ENCODE peak calls at places on chromosome 15, in seven cellular contexts. One of them, this sample, is unnamed. For H3K4me1, the result is how much of the 10 kb centered on the place peaks cover.

GRCh38 chr15:52196891-52197290 is 5.7 kb upstream of the GNB5 start:
- DNase-seq in endothelial cell of umbilical vein: no peak
- DNase-seq in ascending aorta: no peak
- DNase-seq in mucosa of descending colon: no peak
- DNase-seq in right cardiac atrium: no peak
- DNase-seq in PC-9: no peak
- DNase-seq in lower lobe of right lung: no peak
- DNase-seq in this sample: no peak

GRCh38 chr15:77144492-77145070 is 73.7 kb upstream of the TSPAN3 start:
- DNase-seq in endothelial cell of umbilical vein: no peak
- DNase-seq in ascending aorta: no peak
- DNase-seq in mucosa of descending colon: no peak
- DNase-seq in right cardiac atrium: no peak
- DNase-seq in PC-9: peak
- DNase-seq in lower lobe of right lung: no peak
- DNase-seq in this sample: no peak

GRCh38 chr15:90660195-90660995 is 56.8 kb upstream of the BLM start:
- DNase-seq in endothelial cell of umbilical vein: no peak
- DNase-seq in ascending aorta: peak
- DNase-seq in mucosa of descending colon: no peak
- DNase-seq in right cardiac atrium: peak
- DNase-seq in PC-9: peak
- DNase-seq in lower lobe of right lung: peak
- DNase-seq in this sample: peak

GRCh38 chr15:34616613-34617012 is 33.2 kb upstream of the GOLGA8B start:
- DNase-seq in endothelial cell of umbilical vein: peak
- DNase-seq in ascending aorta: no peak
- DNase-seq in mucosa of descending colon: no peak
- DNase-seq in right cardiac atrium: no peak
- DNase-seq in PC-9: no peak
- DNase-seq in lower lobe of right lung: no peak
- DNase-seq in this sample: no peak

GRCh38 chr15:88847144-88847543 is 43.9 kb downstream of the ACAN start:
- DNase-seq in endothelial cell of umbilical vein: no peak
- DNase-seq in ascending aorta: no peak
- DNase-seq in mucosa of descending colon: no peak
- DNase-seq in right cardiac atrium: no peak
- DNase-seq in PC-9: no peak
- DNase-seq in lower lobe of right lung: no peak
- DNase-seq in this sample: no peak

GRCh38 chr15:78033864-78034263 is 43.6 kb downstream of the TBC1D2B start:
- DNase-seq in endothelial cell of umbilical vein: peak
- DNase-seq in ascending aorta: no peak
- DNase-seq in mucosa of descending colon: no peak
- DNase-seq in right cardiac atrium: no peak
- DNase-seq in PC-9: no peak
- DNase-seq in lower lobe of right lung: no peak
- DNase-seq in this sample: no peak

GRCh38 chr15:96362001-96362758 is 31.7 kb downstream of the NR2F2 start:
- DNase-seq in endothelial cell of umbilical vein: no peak
- DNase-seq in ascending aorta: no peak
- DNase-seq in mucosa of descending colon: no peak
- DNase-seq in right cardiac atrium: no peak
- DNase-seq in PC-9: no peak
- DNase-seq in lower lobe of right lung: no peak
- DNase-seq in this sample: no peak

GRCh38 chr15:73822998-73823397 is 50.4 kb upstream of the TBC1D21 start:
- DNase-seq in endothelial cell of umbilical vein: peak
- DNase-seq in ascending aorta: no peak
- DNase-seq in mucosa of descending colon: no peak
- DNase-seq in right cardiac atrium: no peak
- DNase-seq in PC-9: no peak
- DNase-seq in lower lobe of right lung: no peak
- DNase-seq in this sample: no peak

GRCh38 chr15:69140306-69140705 is 20.1 kb upstream of the GLCE start:
- DNase-seq in endothelial cell of umbilical vein: no peak
- DNase-seq in ascending aorta: no peak
- DNase-seq in mucosa of descending colon: no peak
- DNase-seq in right cardiac atrium: no peak
- DNase-seq in PC-9: no peak
- DNase-seq in lower lobe of right lung: no peak
- DNase-seq in this sample: no peak

GRCh38 chr15:43517354-43518072 is at the start of gene MAP1A:
- DNase-seq in endothelial cell of umbilical vein: no peak
- DNase-seq in ascending aorta: no peak
- DNase-seq in mucosa of descending colon: peak
- DNase-seq in right cardiac atrium: peak
- DNase-seq in PC-9: no peak
- DNase-seq in lower lobe of right lung: no peak
- DNase-seq in this sample: peak

GRCh38 chr15:51097553-51098330 is 3.0 kb upstream of the TNFAIP8L3 start:
- DNase-seq in endothelial cell of umbilical vein: peak
- DNase-seq in ascending aorta: no peak
- DNase-seq in mucosa of descending colon: no peak
- DNase-seq in right cardiac atrium: no peak
- DNase-seq in PC-9: no peak
- DNase-seq in lower lobe of right lung: no peak
- DNase-seq in this sample: no peak

GRCh38 chr15:38054488-38054887 is 120.0 kb downstream of the TMCO5A start:
- DNase-seq in endothelial cell of umbilical vein: no peak
- DNase-seq in ascending aorta: no peak
- DNase-seq in mucosa of descending colon: no peak
- DNase-seq in right cardiac atrium: no peak
- DNase-seq in PC-9: no peak
- DNase-seq in lower lobe of right lung: no peak
- DNase-seq in this sample: no peak

GRCh38 chr15:77822631-77823230 is 190.0 kb upstream of the LINGO1 start:
- DNase-seq in endothelial cell of umbilical vein: no peak
- DNase-seq in ascending aorta: no peak
- DNase-seq in mucosa of descending colon: no peak
- DNase-seq in right cardiac atrium: no peak
- DNase-seq in PC-9: no peak
- DNase-seq in lower lobe of right lung: no peak
- DNase-seq in this sample: no peak

GRCh38 chr15:42723068-42723467 is 13.9 kb downstream of the CDAN1 start:
- DNase-seq in endothelial cell of umbilical vein: peak
- DNase-seq in ascending aorta: no peak
- DNase-seq in mucosa of descending colon: no peak
- DNase-seq in right cardiac atrium: no peak
- DNase-seq in PC-9: no peak
- DNase-seq in lower lobe of right lung: no peak
- DNase-seq in this sample: no peak

GRCh38 chr15:56168394-56168793 is 75.3 kb downstream of the RFX7 start:
- DNase-seq in endothelial cell of umbilical vein: no peak
- DNase-seq in ascending aorta: no peak
- DNase-seq in mucosa of descending colon: no peak
- DNase-seq in right cardiac atrium: no peak
- DNase-seq in PC-9: no peak
- DNase-seq in lower lobe of right lung: no peak
- DNase-seq in this sample: no peak

GRCh38 chr15:60634815-60635214 is 155.9 kb upstream of the ICE2 start:
- DNase-seq in endothelial cell of umbilical vein: no peak
- DNase-seq in ascending aorta: no peak
- DNase-seq in mucosa of descending colon: no peak
- DNase-seq in right cardiac atrium: no peak
- DNase-seq in PC-9: no peak
- DNase-seq in lower lobe of right lung: no peak
- DNase-seq in this sample: no peak

GRCh38 chr15:79078763-79079395 is 11.7 kb downstream of the RASGRF1 start:
- DNase-seq in endothelial cell of umbilical vein: no peak
- DNase-seq in ascending aorta: no peak
- DNase-seq in mucosa of descending colon: no peak
- DNase-seq in right cardiac atrium: no peak
- DNase-seq in PC-9: no peak
- DNase-seq in lower lobe of right lung: no peak
- DNase-seq in this sample: no peak

GRCh38 chr15:80699981-80700380 is 4.9 kb downstream of the ABHD17C start:
- DNase-seq in endothelial cell of umbilical vein: no peak
- DNase-seq in ascending aorta: no peak
- DNase-seq in mucosa of descending colon: no peak
- DNase-seq in right cardiac atrium: no peak
- DNase-seq in PC-9: no peak
- DNase-seq in lower lobe of right lung: no peak
- DNase-seq in this sample: no peak

GRCh38 chr15:63638828-63639227 is 41.6 kb downstream of the FBXL22 start:
- DNase-seq in endothelial cell of umbilical vein: no peak
- DNase-seq in ascending aorta: no peak
- DNase-seq in mucosa of descending colon: no peak
- DNase-seq in right cardiac atrium: no peak
- DNase-seq in PC-9: no peak
- DNase-seq in lower lobe of right lung: no peak
- DNase-seq in this sample: no peak

GRCh38 chr15:29727871-29728270 is 94.4 kb downstream of the TJP1 start:
- DNase-seq in endothelial cell of umbilical vein: no peak
- DNase-seq in ascending aorta: no peak
- DNase-seq in mucosa of descending colon: no peak
- DNase-seq in right cardiac atrium: no peak
- DNase-seq in PC-9: no peak
- DNase-seq in lower lobe of right lung: no peak
- DNase-seq in this sample: no peak

GRCh38 chr15:31216210-31216911 is 110.3 kb upstream of the KLF13 start:
- DNase-seq in endothelial cell of umbilical vein: no peak
- DNase-seq in ascending aorta: peak
- DNase-seq in mucosa of descending colon: peak
- DNase-seq in right cardiac atrium: peak
- DNase-seq in PC-9: no peak
- DNase-seq in lower lobe of right lung: peak
- DNase-seq in this sample: peak

GRCh38 chr15:44045217-44045616 is 149.9 kb downstream of the FRMD5 start:
- DNase-seq in endothelial cell of umbilical vein: peak
- DNase-seq in ascending aorta: no peak
- DNase-seq in mucosa of descending colon: no peak
- DNase-seq in right cardiac atrium: no peak
- DNase-seq in PC-9: no peak
- DNase-seq in lower lobe of right lung: no peak
- DNase-seq in this sample: no peak

GRCh38 chr15:50353999-50354837 is 780 bp downstream of the GABPB1 start:
- DNase-seq in endothelial cell of umbilical vein: peak
- DNase-seq in ascending aorta: no peak
- DNase-seq in mucosa of descending colon: peak
- DNase-seq in right cardiac atrium: peak
- DNase-seq in PC-9: peak
- DNase-seq in lower lobe of right lung: peak
- DNase-seq in this sample: peak

GRCh38 chr15:35958021-35958420 is 412.1 kb upstream of the DPH6 start:
- DNase-seq in endothelial cell of umbilical vein: no peak
- DNase-seq in ascending aorta: no peak
- DNase-seq in mucosa of descending colon: no peak
- DNase-seq in right cardiac atrium: no peak
- DNase-seq in PC-9: no peak
- DNase-seq in lower lobe of right lung: no peak
- DNase-seq in this sample: no peak

GRCh38 chr15:77836901-77837648 is 204.4 kb upstream of the LINGO1 start:
- DNase-seq in endothelial cell of umbilical vein: no peak
- DNase-seq in ascending aorta: no peak
- DNase-seq in mucosa of descending colon: peak
- DNase-seq in right cardiac atrium: no peak
- DNase-seq in PC-9: no peak
- DNase-seq in lower lobe of right lung: peak
- DNase-seq in this sample: no peak

GRCh38 chr15:40953713-40954074 is 423 bp downstream of the CHAC1 start:
- DNase-seq in endothelial cell of umbilical vein: no peak
- DNase-seq in ascending aorta: no peak
- DNase-seq in mucosa of descending colon: no peak
- DNase-seq in right cardiac atrium: no peak
- DNase-seq in PC-9: no peak
- DNase-seq in lower lobe of right lung: peak
- DNase-seq in this sample: no peak
- H3K4me1 ChIP-seq in endothelial cell of umbilical vein: under half
- H3K4me1 ChIP-seq in ascending aorta: under half
- H3K4me1 ChIP-seq in mucosa of descending colon: under half
- H3K4me1 ChIP-seq in right cardiac atrium: under half
- H3K4me1 ChIP-seq in PC-9: under half
- H3K4me1 ChIP-seq in lower lobe of right lung: under half
- H3K4me1 ChIP-seq in this sample: half or more

GRCh38 chr15:75843618-75844610 is 667 bp downstream of the UBE2Q2 start:
- DNase-seq in endothelial cell of umbilical vein: peak
- DNase-seq in ascending aorta: no peak
- DNase-seq in mucosa of descending colon: peak
- DNase-seq in right cardiac atrium: peak
- DNase-seq in PC-9: peak
- DNase-seq in lower lobe of right lung: peak
- DNase-seq in this sample: peak
- H3K4me1 ChIP-seq in endothelial cell of umbilical vein: under half
- H3K4me1 ChIP-seq in ascending aorta: under half
- H3K4me1 ChIP-seq in mucosa of descending colon: under half
- H3K4me1 ChIP-seq in right cardiac atrium: under half
- H3K4me1 ChIP-seq in PC-9: under half
- H3K4me1 ChIP-seq in lower lobe of right lung: under half
- H3K4me1 ChIP-seq in this sample: half or more

GRCh38 chr15:67091966-67092677 is 26.7 kb downstream of the SMAD3 start:
- DNase-seq in endothelial cell of umbilical vein: no peak
- DNase-seq in ascending aorta: no peak
- DNase-seq in mucosa of descending colon: no peak
- DNase-seq in right cardiac atrium: no peak
- DNase-seq in PC-9: no peak
- DNase-seq in lower lobe of right lung: no peak
- DNase-seq in this sample: no peak

GRCh38 chr15:67090297-67091072 is 25.1 kb downstream of the SMAD3 start:
- DNase-seq in endothelial cell of umbilical vein: no peak
- DNase-seq in ascending aorta: no peak
- DNase-seq in mucosa of descending colon: no peak
- DNase-seq in right cardiac atrium: no peak
- DNase-seq in PC-9: no peak
- DNase-seq in lower lobe of right lung: no peak
- DNase-seq in this sample: no peak

GRCh38 chr15:67089218-67090193 is 24.1 kb downstream of the SMAD3 start:
- DNase-seq in endothelial cell of umbilical vein: peak
- DNase-seq in ascending aorta: no peak
- DNase-seq in mucosa of descending colon: no peak
- DNase-seq in right cardiac atrium: no peak
- DNase-seq in PC-9: no peak
- DNase-seq in lower lobe of right lung: no peak
- DNase-seq in this sample: no peak

GRCh38 chr15:67092726-67093125 is 27.3 kb downstream of the SMAD3 start:
- DNase-seq in endothelial cell of umbilical vein: no peak
- DNase-seq in ascending aorta: no peak
- DNase-seq in mucosa of descending colon: no peak
- DNase-seq in right cardiac atrium: no peak
- DNase-seq in PC-9: no peak
- DNase-seq in lower lobe of right lung: no peak
- DNase-seq in this sample: no peak

GRCh38 chr15:67091073-67091965 is 25.9 kb downstream of the SMAD3 start:
- DNase-seq in endothelial cell of umbilical vein: peak
- DNase-seq in ascending aorta: no peak
- DNase-seq in mucosa of descending colon: peak
- DNase-seq in right cardiac atrium: peak
- DNase-seq in PC-9: peak
- DNase-seq in lower lobe of right lung: peak
- DNase-seq in this sample: peak
- H3K4me1 ChIP-seq in endothelial cell of umbilical vein: half or more
- H3K4me1 ChIP-seq in ascending aorta: half or more
- H3K4me1 ChIP-seq in mucosa of descending colon: under half
- H3K4me1 ChIP-seq in right cardiac atrium: half or more
- H3K4me1 ChIP-seq in PC-9: half or more
- H3K4me1 ChIP-seq in lower lobe of right lung: half or more
- H3K4me1 ChIP-seq in this sample: half or more

DNA sequence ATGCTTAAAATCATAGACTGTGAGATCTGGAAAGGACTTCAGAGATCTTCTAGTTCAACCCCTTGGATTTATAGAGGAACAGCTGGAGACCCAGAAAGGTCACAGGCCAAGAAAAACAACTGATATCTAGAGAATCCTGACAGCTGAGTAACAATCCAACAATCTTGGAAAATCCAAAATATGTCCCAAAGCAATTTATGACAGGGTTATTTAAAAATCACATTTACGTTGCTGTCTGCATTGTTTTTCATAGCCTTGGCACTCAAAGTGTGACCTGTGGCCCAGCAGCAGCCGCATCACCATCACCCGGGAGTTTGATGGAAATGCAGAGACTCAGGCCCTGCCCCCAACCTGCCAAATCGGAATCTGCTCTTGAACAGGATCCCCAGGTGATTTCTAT is 78.8 kb downstream of the FBN1 start:
- DNase-seq in endothelial cell of umbilical vein: peak
- DNase-seq in ascending aorta: no peak
- DNase-seq in mucosa of descending colon: no peak
- DNase-seq in right cardiac atrium: no peak
- DNase-seq in PC-9: no peak
- DNase-seq in lower lobe of right lung: no peak
- DNase-seq in this sample: no peak
- H3K4me1 ChIP-seq in endothelial cell of umbilical vein: under half
- H3K4me1 ChIP-seq in ascending aorta: under half
- H3K4me1 ChIP-seq in mucosa of descending colon: under half
- H3K4me1 ChIP-seq in right cardiac atrium: under half
- H3K4me1 ChIP-seq in PC-9: under half
- H3K4me1 ChIP-seq in lower lobe of right lung: under half
- H3K4me1 ChIP-seq in this sample: under half

This sample was measured in left ventricle myocardium inferior.